ENCODE peak calls at places on chromosome 6, in eight cellular contexts. I is OCI-LY7; O is stimulated activated CD8-positive, alpha-beta memory T cell treated with anti-CD3 and anti-CD28 coated beads, Interleukin-4, amount 100 ng/mL, for 4 hours; F is GM06990; M is PC-9; U is foreskin melanocyte; Q is ELF-1; C is substantia nigra. H is an unnamed sample.

GRCh38 chr6:37206674-37207073 is 36.7 kb downstream of the PIM1 start:
- DNase-seq in I (no peak), O (no peak), F (no peak), M (no peak), U (no peak), Q (no peak), C (no peak), H (no peak)

GRCh38 chr6:67560068-67560467 is 1075.0 kb upstream of the ADGRB3 start:
- DNase-seq in I (no peak), O (no peak), F (no peak), M (no peak), U (no peak), Q (no peak), C (no peak), H (no peak)

GRCh38 chr6:36765190-36765941 is 67.7 kb downstream of the RAB44 start:
- DNase-seq in I (no peak), O (no peak), F (no peak), M (no peak), U (no peak), Q (no peak), C (no peak), H (no peak)

GRCh38 chr6:17714177-17714576 is 7.5 kb upstream of the NUP153 start:
- DNase-seq in I (no peak), O (no peak), F (no peak), M (no peak), U (no peak), Q (no peak), C (no peak), H (no peak)

GRCh38 chr6:33297406-33297955 is 1.3 kb downstream of the RGL2 start:
- DNase-seq in I (peak), O (no peak), F (no peak), M (peak), U (no peak), Q (peak), C (no peak), H (no peak)

GRCh38 chr6:170516783-170517616 is 36.1 kb downstream of the PSMB1 start:
- DNase-seq in I (peak), O (peak), F (peak), M (no peak), U (peak), Q (peak), C (no peak), H (no peak)

GRCh38 chr6:138012682-138013081 is 94.5 kb downstream of the PERP start:
- DNase-seq in I (no peak), O (no peak), F (no peak), M (no peak), U (no peak), Q (no peak), C (no peak), H (no peak)

GRCh38 chr6:73710470-73710869 is 14.5 kb downstream of the CD109 start:
- DNase-seq in I (no peak), O (no peak), F (no peak), M (peak), U (no peak), Q (no peak), C (no peak), H (no peak)

H was measured in T-helper 17 cell.